ENCODE peak calls at places on chromosomes 16 and 17, in four cellular contexts. O is GM23338, U is retinal pigment epithelial cell, D is tibial nerve. Y is an unnamed sample.

GRCh38 chr17:62187681-62188080 is 122.6 kb upstream of the MED13 start:
- DNase-seq in O (no peak), U (peak), D (no peak), Y (no peak)

GRCh38 chr17:44909681-44910144 is 5.6 kb downstream of the GFAP start:
- DNase-seq in O (no peak), D (no peak), U (no peak), Y (no peak)

GRCh38 chr17:32882734-32883133 is 5.8 kb upstream of the MYO1D start:
- DNase-seq in O (no peak), D (no peak), U (no peak), Y (no peak)

GRCh38 chr16:24834459-24835335 is 11.1 kb upstream of the SLC5A11 start:
- DNase-seq in O (peak), D (no peak), U (peak), Y (no peak)

GRCh38 chr16:11779074-11779473 is 18.0 kb downstream of the ZC3H7A start:
- DNase-seq in D (no peak), U (no peak), O (no peak), Y (no peak)

GRCh38 chr17:74749262-74750038 is 1.0 kb downstream of the NHERF1 start:
- DNase-seq in D (no peak), U (no peak), O (peak), Y (no peak)

GRCh38 chr17:19317359-19318095 is 45.0 kb downstream of the B9D1 start:
- DNase-seq in U (peak), O (peak), D (peak), Y (peak)

GRCh38 chr17:74147436-74147835 is 56.0 kb upstream of the RPL38 start:
- DNase-seq in D (no peak), U (no peak), O (no peak), Y (no peak)

GRCh38 chr17:50380369-50381259 is 7.6 kb downstream of the EME1 start:
- DNase-seq in D (no peak), U (no peak), O (peak), Y (no peak)

GRCh38 chr17:64282753-64283080 is 19.7 kb upstream of the TEX2 start:
- DNase-seq in O (no peak), D (no peak), U (no peak), Y (no peak)

GRCh38 chr17:75526555-75527270 is 1.2 kb downstream of the LLGL2 start:
- DNase-seq in U (no peak), O (peak), D (no peak), Y (no peak)

GRCh38 chr17:7888184-7888920 is at the start of gene CHD3:
- DNase-seq in U (no peak), D (no peak), O (peak), Y (no peak)

GRCh38 chr17:7887482-7888183 is 956 bp upstream of the CHD3 start:
- DNase-seq in U (peak), D (peak), O (peak), Y (peak)

GRCh38 chr17:7887038-7887481 is 1.5 kb upstream of the CHD3 start:
- DNase-seq in U (no peak), D (no peak), O (peak), Y (no peak)

GRCh38 chr17:7886227-7887037 is 2.2 kb upstream of the CHD3 start:
- DNase-seq in U (no peak), O (peak), D (peak), Y (no peak)

GRCh38 chr17:7889166-7889584 is 586 bp downstream of the CHD3 start:
- DNase-seq in O (peak), U (peak), D (peak), Y (peak)
- TF ChIP-seq CTCF in O (no peak), U (peak), D (peak), Y (peak)

DNA sequence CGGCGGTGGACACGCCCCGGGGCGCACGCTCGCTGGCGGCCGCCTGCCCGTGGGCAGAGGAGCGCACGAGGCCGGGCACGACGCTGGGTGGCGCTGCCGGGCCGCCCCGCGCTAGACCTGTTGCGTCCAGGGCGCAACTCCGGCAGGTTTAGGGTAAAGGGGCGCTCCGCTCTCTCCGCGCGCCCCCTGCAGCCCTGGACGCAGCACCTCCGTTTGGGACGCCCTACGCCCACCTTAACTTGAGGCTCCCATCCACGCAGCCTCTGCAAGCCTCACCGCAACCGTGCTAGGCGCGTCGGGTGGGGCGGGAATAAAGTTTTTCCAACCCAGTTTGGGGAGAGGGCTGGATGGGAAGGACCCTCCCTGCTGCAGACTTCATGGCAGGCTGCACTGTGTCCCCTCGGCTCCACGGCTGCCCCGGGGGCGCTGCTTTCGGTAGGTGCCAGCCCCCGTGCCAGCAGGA is 299 bp upstream of the SYT17 start:
- DNase-seq in O (peak), U (no peak), D (no peak), Y (no peak)
- H3K4me3 ChIP-seq in O (peak), U (peak), D (peak), Y (peak)

DNA sequence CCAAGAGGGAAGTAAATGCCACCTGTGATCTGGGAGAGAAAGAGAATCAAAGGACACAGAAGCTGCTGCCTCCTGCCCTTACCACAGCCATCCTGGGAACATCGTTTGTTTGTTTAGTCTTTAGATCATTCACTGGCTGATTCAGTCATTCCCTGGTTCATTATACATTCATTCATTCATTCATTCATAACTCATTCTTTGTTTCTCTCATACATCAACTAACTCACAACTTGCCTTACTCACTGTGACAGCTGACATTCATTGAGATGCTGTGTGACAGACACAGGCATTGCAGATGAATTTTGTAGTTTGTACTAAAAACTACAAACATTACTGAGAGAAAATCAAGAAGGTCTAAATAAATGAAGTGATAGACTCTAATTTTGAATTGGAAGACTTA is 291.0 kb upstream of the TNRC6C start:
- DNase-seq in U (no peak), O (no peak), D (no peak), Y (no peak)
- TF ChIP-seq CTCF in U (no peak), O (no peak), D (no peak), Y (no peak)

DNA sequence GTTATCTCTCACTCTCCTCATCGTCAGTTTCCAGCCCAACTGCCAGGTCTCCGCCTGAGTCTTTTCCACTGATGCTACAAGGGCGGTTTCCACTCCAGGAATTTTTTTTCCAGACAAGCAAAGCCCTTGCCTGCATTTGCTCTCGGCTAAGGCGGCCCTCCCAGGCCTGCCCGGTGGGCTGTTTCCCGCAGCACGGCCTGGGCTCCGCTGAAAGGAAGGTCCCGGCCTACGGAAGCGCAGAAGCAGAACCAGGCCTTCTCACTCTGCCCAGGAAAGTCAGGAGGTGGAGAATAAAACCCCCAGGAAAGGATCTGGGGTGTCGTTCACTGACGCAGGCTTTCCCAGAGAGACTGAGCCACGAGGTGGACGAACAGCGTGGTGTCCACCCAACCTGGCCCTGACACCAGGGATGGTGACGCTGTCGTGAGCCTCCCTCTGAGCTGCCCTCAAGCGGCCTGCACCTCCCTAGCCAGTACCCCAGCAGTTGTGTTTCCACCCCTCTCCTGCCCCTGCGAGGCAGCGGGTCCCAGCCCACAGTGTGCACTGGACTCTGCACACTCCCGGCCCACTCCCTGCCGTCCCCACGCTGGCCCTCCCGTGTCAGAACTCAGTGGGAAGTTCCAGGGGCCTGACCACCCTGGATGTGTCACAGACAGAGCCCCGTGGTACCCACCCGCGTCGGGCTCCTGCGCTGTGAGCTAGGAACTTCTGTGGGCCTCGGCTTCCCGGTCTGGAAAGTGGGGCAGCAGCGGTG is 39.9 kb downstream of the CBFA2T3 start:
- DNase-seq in O (no peak), D (no peak), U (no peak), Y (no peak)
- H3K4me3 ChIP-seq in O (no peak), D (no peak), U (no peak), Y (no peak)

GRCh38 chr17:1147664-1148063 is 32.1 kb downstream of the ABR start:
- DNase-seq in D (no peak), U (peak), O (peak), Y (peak)
- TF ChIP-seq CTCF in D (no peak), U (peak), O (peak), Y (peak)

GRCh38 chr16:2508722-2509400 is 4.9 kb upstream of the ATP6V0C start:
- DNase-seq in U (no peak), D (no peak), O (no peak), Y (no peak)

GRCh38 chr16:2511128-2511785 is 2.5 kb upstream of the ATP6V0C start:
- DNase-seq in O (peak), U (no peak), D (peak), Y (no peak)

GRCh38 chr16:2505695-2506094 is 8.1 kb upstream of the ATP6V0C start:
- DNase-seq in U (no peak), O (no peak), D (no peak), Y (no peak)

GRCh38 chr16:2507679-2508064 is 6.1 kb upstream of the ATP6V0C start:
- DNase-seq in O (no peak), D (no peak), U (no peak), Y (no peak)

DNA sequence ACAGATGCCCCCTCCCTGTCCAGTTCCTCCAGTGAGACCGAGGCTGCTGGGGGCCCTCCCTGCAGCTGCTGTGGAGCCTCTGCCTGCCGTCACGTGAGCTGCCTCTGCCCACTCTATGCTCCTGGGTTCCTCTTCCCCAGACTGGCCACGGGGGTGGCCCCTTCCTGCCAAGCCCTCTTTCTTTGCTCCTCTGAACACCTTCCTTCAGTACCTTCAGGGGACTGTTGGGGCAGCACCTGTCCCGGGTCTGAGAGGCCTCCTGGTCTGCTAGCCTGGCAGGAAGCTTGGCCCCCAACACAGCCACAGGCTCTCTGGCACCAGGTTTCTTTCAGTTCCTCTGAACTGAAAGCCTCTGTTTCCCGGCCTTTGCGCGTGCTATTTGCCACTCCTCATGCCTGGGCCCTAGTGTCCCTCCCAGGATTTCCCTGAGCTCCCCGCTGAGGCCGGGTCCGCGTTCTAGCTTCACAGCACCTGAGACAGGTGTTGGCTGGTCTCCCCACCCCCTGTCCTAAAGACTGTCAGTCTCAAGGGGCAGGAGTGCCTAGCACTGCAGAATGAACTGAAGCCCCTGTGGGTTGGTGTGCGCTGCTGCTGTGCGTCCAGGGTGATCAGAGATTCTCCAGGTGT is 6.6 kb upstream of the ATP6V0C start:
- DNase-seq in O (peak), U (no peak), D (no peak), Y (no peak)
- H3K4me3 ChIP-seq in O (no peak), U (no peak), D (no peak), Y (no peak)

GRCh38 chr17:14719942-14720341 is 419.1 kb downstream of the HS3ST3B1 start:
- DNase-seq in U (no peak), D (no peak), O (no peak), Y (no peak)
- TF ChIP-seq CTCF in U (no peak), D (no peak), O (no peak), Y (no peak)

GRCh38 chr17:57284583-57284982 is 28.3 kb downstream of the MSI2 start:
- DNase-seq in D (no peak), O (no peak), U (no peak), Y (no peak)

GRCh38 chr17:57283203-57283971 is 27.1 kb downstream of the MSI2 start:
- DNase-seq in D (no peak), U (no peak), O (no peak), Y (no peak)

GRCh38 chr17:57286372-57287105 is 30.2 kb downstream of the MSI2 start:
- DNase-seq in D (no peak), O (peak), U (no peak), Y (no peak)

GRCh38 chr17:57285681-57286080 is 29.4 kb downstream of the MSI2 start:
- DNase-seq in D (no peak), O (no peak), U (no peak), Y (no peak)

DNA sequence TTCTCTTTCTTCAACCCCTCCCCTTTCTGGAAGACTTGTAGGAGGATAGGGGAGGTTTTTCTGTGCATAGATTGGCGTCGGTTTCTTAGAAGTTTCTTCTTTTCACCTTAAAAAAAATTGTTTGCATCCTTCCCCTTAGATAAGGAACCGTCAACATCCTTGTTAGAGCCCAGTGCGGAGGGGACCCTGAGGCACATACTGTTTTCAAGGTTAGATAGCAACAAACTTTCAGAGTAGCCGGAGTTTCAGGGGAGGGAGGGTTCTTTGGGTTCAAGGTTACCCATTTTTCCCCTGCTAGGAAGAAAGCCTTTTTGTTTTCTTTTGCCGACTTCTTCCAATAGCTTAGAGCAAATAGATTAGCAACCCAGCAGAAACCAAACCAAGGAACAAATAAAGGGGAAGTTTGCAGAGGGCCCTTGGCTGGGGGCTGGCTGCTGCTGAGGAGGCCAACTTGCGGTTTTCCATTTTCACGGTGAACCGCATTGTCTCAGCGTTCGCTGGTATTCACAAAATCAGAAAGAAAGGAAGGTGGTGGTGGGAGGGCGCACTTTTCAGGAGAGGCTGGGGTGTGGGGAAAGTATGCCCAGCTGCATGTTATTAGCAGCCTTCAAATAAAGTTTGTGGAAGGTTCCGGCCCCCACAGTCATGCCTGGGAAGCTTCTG is 28.8 kb downstream of the MSI2 start:
- DNase-seq in D (no peak), O (peak), U (no peak), Y (no peak)
- H3K4me3 ChIP-seq in D (no peak), O (no peak), U (no peak), Y (no peak)